ENCODE peak calls at places on chromosomes 7 and 10, in five cellular contexts. P is hepatocyte, T is heart left ventricle, U is HCT116, A is transverse colon. R is an unnamed sample. For H3K27me3, the result is how much of the 10 kb centered on the place peaks cover.

GRCh38 chr10:115432188-115432819 is 339.1 kb downstream of the ATRNL1 start:
- DNase-seq in P (peak), T (no peak), U (peak), A (no peak), R (peak)

GRCh38 chr10:127563718-127564553 is 14.8 kb downstream of the NPS start:
- DNase-seq in P (peak), T (no peak), U (peak), A (peak), R (no peak)

GRCh38 chr10:96678725-96679124 is 41.6 kb downstream of the PIK3AP1 start:
- DNase-seq in P (no peak), T (no peak), U (no peak), A (no peak), R (no peak)

GRCh38 chr7:2104107-2104710 is 128.5 kb downstream of the MAD1L1 start:
- DNase-seq in P (peak), T (peak), U (peak), A (peak), R (peak)

GRCh38 chr7:74051193-74051592 is 23.2 kb downstream of the ELN start:
- DNase-seq in P (peak), T (peak), U (no peak), A (no peak), R (no peak)

GRCh38 chr7:39384386-39384785 is 181.8 kb upstream of the YAE1 start:
- DNase-seq in P (no peak), T (no peak), U (no peak), A (no peak), R (no peak)

GRCh38 chr7:151271699-151272355 is 23.3 kb upstream of the SMARCD3 start:
- DNase-seq in P (peak), T (no peak), U (no peak), A (peak), R (peak)

GRCh38 chr7:131717181-131717580 is 160.8 kb upstream of the PODXL start:
- DNase-seq in P (no peak), T (no peak), U (no peak), A (no peak), R (no peak)

GRCh38 chr7:74022507-74022906 is 5.5 kb upstream of the ELN start:
- DNase-seq in P (no peak), T (no peak), U (no peak), A (no peak), R (no peak)

GRCh38 chr7:18770154-18770807 is 274.7 kb downstream of the HDAC9 start:
- DNase-seq in P (no peak), T (no peak), U (no peak), A (no peak), R (peak)

GRCh38 chr7:125255793-125256192 is 326.2 kb upstream of the POT1 start:
- DNase-seq in P (no peak), T (no peak), U (no peak), A (no peak), R (peak)

GRCh38 chr7:122416316-122416925 is 111.9 kb upstream of the FEZF1 start:
- DNase-seq in P (no peak), T (no peak), U (no peak), A (no peak), R (no peak)

GRCh38 chr7:74483402-74484336 is 30.0 kb downstream of the GTF2IRD1 start:
- DNase-seq in P (peak), T (no peak), U (no peak), A (no peak), R (peak)

GRCh38 chr7:7970620-7971307 is 2.2 kb downstream of the GLCCI1 start:
- DNase-seq in P (no peak), T (no peak), U (no peak), A (no peak), R (peak)

GRCh38 chr10:124557648-124558338 is 96.2 kb downstream of the LHPP start:
- DNase-seq in P (no peak), T (peak), U (no peak), A (no peak), R (no peak)

GRCh38 chr7:15916666-15917388 is 230.3 kb upstream of the MEOX2 start:
- DNase-seq in P (no peak), T (no peak), U (no peak), A (no peak), R (peak)

GRCh38 chr10:55500931-55501559 is 700.0 kb upstream of the PCDH15 start:
- DNase-seq in P (peak), T (no peak), U (no peak), A (no peak), R (peak)

GRCh38 chr10:19930936-19931859 is 115.0 kb downstream of the PLXDC2 start:
- DNase-seq in P (peak), T (no peak), U (no peak), A (peak), R (peak)

GRCh38 chr10:76459016-76459415 is 1027.6 kb downstream of the LRMDA start:
- DNase-seq in P (no peak), T (no peak), U (no peak), A (peak), R (no peak)

GRCh38 chr10:103564799-103565365 is 71.4 kb downstream of the NEURL1 start:
- DNase-seq in P (peak), T (no peak), U (peak), A (peak), R (no peak)

GRCh38 chr7:47901542-47901941 is 46.7 kb downstream of the PKD1L1 start:
- DNase-seq in P (no peak), T (no peak), U (no peak), A (no peak), R (no peak)

GRCh38 chr10:114881916-114882315 is 56.1 kb upstream of the TRUB1 start:
- DNase-seq in P (peak), T (no peak), U (no peak), A (no peak), R (peak)

GRCh38 chr10:130427216-130427722 is 291.1 kb downstream of the GLRX3 start:
- DNase-seq in P (no peak), T (no peak), U (no peak), A (no peak), R (no peak)

GRCh38 chr10:44961931-44962750 is 2.5 kb downstream of the RASSF4 start:
- DNase-seq in P (no peak), T (no peak), U (no peak), A (no peak), R (no peak)

GRCh38 chr10:99557044-99557443 is 24.3 kb downstream of the NKX2-3 start:
- DNase-seq in P (no peak), T (no peak), U (no peak), A (no peak), R (no peak)

GRCh38 chr7:2945171-2945570 is 98.5 kb downstream of the CARD11 start:
- DNase-seq in P (no peak), T (no peak), U (no peak), A (no peak), R (no peak)

GRCh38 chr10:110407301-110408170 is 90.2 kb upstream of the DUSP5 start:
- DNase-seq in P (no peak), T (no peak), U (no peak), A (no peak), R (peak)

GRCh38 chr10:16183989-16184643 is 252.7 kb upstream of the PTER start:
- DNase-seq in P (no peak), T (no peak), U (no peak), A (no peak), R (peak)

DNA sequence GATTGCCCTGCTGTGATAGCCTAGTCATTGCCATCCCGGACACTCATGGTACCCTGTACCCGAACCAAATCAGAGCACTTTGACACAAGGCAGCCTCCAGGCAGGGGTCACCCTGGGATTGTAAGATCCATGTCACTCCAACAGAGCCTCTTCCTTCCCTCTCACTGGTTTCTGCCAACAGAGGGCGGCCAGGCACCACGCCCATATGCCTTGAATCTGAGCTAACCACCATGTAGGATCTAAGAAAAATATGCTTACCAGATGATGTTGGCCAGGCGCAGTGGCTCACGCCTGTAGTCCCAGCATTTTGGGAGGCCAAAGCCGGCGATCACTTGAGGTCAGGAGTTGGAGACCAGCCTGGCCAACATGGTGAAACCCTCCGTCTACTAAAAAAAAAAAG is 389.2 kb upstream of the KLF6 start:
- DNase-seq in P (no peak), T (peak), U (no peak), A (no peak), R (no peak)
- TF ChIP-seq CTCF in P (no peak), T (no peak), U (peak), A (no peak), R (peak)

GRCh38 chr10:122376364-122376961 is 2.0 kb downstream of the PLEKHA1 start:
- DNase-seq in P (no peak), T (no peak), U (no peak), A (no peak), R (peak)
- H3K4me3 ChIP-seq in P (no peak), T (peak), U (no peak), A (no peak), R (peak)

GRCh38 chr7:149759111-149759510 is 14.3 kb downstream of the ZNF467 start:
- DNase-seq in P (no peak), T (no peak), U (no peak), A (no peak), R (no peak)
- H3K27me3 ChIP-seq in P (under half), T (under half), U (under half), A (under half), R (under half)

GRCh38 chr10:122113161-122113944 is 124.4 kb downstream of the TACC2 start:
- DNase-seq in P (peak), T (peak), U (peak), A (peak), R (no peak)
- TF ChIP-seq CTCF in P (peak), T (peak), U (peak), A (peak), R (peak)

GRCh38 chr10:122308487-122309141 is 37.5 kb downstream of the BTBD16 start:
- DNase-seq in P (peak), T (no peak), U (no peak), A (no peak), R (peak)
- H3K4me3 ChIP-seq in P (no peak), T (no peak), U (peak), A (no peak), R (no peak)

R was measured in bronchial epithelial cell.